ENCODE peak calls at places on chromosomes 3 and 15, in four cellular contexts. B is IMR-90, G is MM.1S, L is H1. N is an unnamed sample.
A peak's percentile ranks its signal among the peaks of the same experiment; 100 is the strongest.

GRCh38 chr15:27934782-27935181 is 164.3 kb downstream of the OCA2 start:
- DNase-seq in L (no peak), G (no peak), B (no peak), N (no peak)

GRCh38 chr3:32414527-32415202 is 23.0 kb downstream of the CMTM7 start:
- DNase-seq in G (peak; percentile 39), B (peak; percentile 77), L (no peak), N (no peak)

GRCh38 chr3:143306419-143306818 is 186.8 kb downstream of the CHST2 start:
- DNase-seq in B (no peak), G (no peak), L (no peak), N (no peak)

GRCh38 chr3:112775011-112775742 is 71.5 kb downstream of the CD200R1L start:
- DNase-seq in G (no peak), B (peak; percentile 74), L (no peak), N (no peak)

GRCh38 chr3:50264389-50264963 is 4.5 kb upstream of the SEMA3B start:
- DNase-seq in G (no peak), B (peak; percentile 93), L (peak; percentile 94), N (no peak)

GRCh38 chr3:62149962-62150361 is 223.4 kb downstream of the FEZF2 start:
- DNase-seq in L (no peak), B (peak; percentile 77), G (no peak), N (peak; percentile 35)

GRCh38 chr3:156017636-156018035 is 102.7 kb upstream of the KCNAB1 start:
- DNase-seq in G (no peak), B (no peak), L (no peak), N (no peak)

GRCh38 chr3:133547432-133548041 is 25.9 kb upstream of the CDV3 start:
- DNase-seq in B (peak; percentile 74), L (peak; percentile 1), G (peak; percentile 48), N (no peak)

GRCh38 chr3:61438253-61439115 is 122.9 kb upstream of the PTPRG start:
- DNase-seq in B (no peak), L (no peak), G (no peak), N (no peak)

GRCh38 chr3:108175352-108175751 is 46.9 kb downstream of the IFT57 start:
- DNase-seq in G (peak; percentile 34), L (no peak), B (peak; percentile 78), N (no peak)

GRCh38 chr3:71584216-71585061 is 911 bp upstream of the FOXP1 start:
- DNase-seq in L (no peak), B (peak; percentile 61), G (no peak), N (no peak)

GRCh38 chr3:47512416-47513124 is 942 bp downstream of the ELP6 start:
- DNase-seq in G (peak; percentile 19), L (no peak), B (no peak), N (no peak)

GRCh38 chr3:10192953-10193691 is 28.4 kb downstream of the IRAK2 start:
- DNase-seq in G (no peak), B (peak; percentile 96), L (no peak), N (peak; percentile 73)

GRCh38 chr3:115341208-115341607 is 194.1 kb upstream of the ZBTB20 start:
- DNase-seq in G (no peak), B (peak; percentile 78), L (no peak), N (peak; percentile 15)

GRCh38 chr15:36926422-36926815 is 173.9 kb downstream of the MEIS2 start:
- DNase-seq in L (no peak), G (no peak), B (no peak), N (no peak)

GRCh38 chr3:52317601-52318000 is 1.5 kb downstream of the DNAH1 start:
- DNase-seq in B (peak; percentile 11), L (peak; percentile 56), G (peak; percentile 20), N (no peak)

GRCh38 chr15:60695713-60696522 is 217.0 kb upstream of the ICE2 start:
- DNase-seq in L (no peak), B (peak; percentile 71), G (no peak), N (no peak)

GRCh38 chr15:67652586-67652985 is 110.1 kb downstream of the MAP2K5 start:
- DNase-seq in G (no peak), L (no peak), B (no peak), N (no peak)

GRCh38 chr3:110969229-110970211 is 102.1 kb upstream of the NECTIN3 start:
- DNase-seq in B (no peak), G (no peak), L (no peak), N (no peak)

GRCh38 chr3:101676219-101676764 is 640 bp downstream of the ZBTB11 start:
- DNase-seq in B (peak; percentile 96), G (peak; percentile 98), L (peak; percentile 84), N (peak; percentile 44)

GRCh38 chr3:187986514-187986934 is 167.4 kb upstream of the LPP start:
- DNase-seq in B (peak; percentile 96), G (no peak), L (no peak), N (peak; percentile 79)

GRCh38 chr3:168581718-168582332 is 486.1 kb upstream of the GOLIM4 start:
- DNase-seq in L (no peak), B (no peak), G (no peak), N (no peak)

GRCh38 chr15:49255966-49256759 is 86.1 kb downstream of the GALK2 start:
- DNase-seq in B (peak; percentile 78), L (no peak), G (no peak), N (no peak)

GRCh38 chr15:56428821-56429458 is 36.0 kb downstream of the MNS1 start:
- DNase-seq in B (peak; percentile 39), G (peak; percentile 49), L (no peak), N (no peak)

GRCh38 chr3:37992271-37993066 is 1.9 kb downstream of the VILL start:
- DNase-seq in L (no peak), B (no peak), G (no peak), N (no peak)

GRCh38 chr3:40574661-40575060 is 49.9 kb downstream of the ZNF621 start:
- DNase-seq in L (no peak), G (no peak), B (no peak), N (no peak)

GRCh38 chr3:175716451-175716850 is 857.3 kb downstream of the NAALADL2 start:
- DNase-seq in L (no peak), B (peak; percentile 61), G (no peak), N (no peak)

GRCh38 chr15:67076147-67076843 is 10.9 kb downstream of the SMAD3 start:
- DNase-seq in G (no peak), B (peak; percentile 93), L (no peak), N (no peak)

GRCh38 chr3:155080692-155081091 is 573 bp downstream of the MME start:
- DNase-seq in B (no peak), L (no peak), G (peak; percentile 26), N (no peak)

GRCh38 chr3:157220211-157220610 is 60.3 kb upstream of the CCNL1 start:
- DNase-seq in L (no peak), B (no peak), G (no peak), N (no peak)

GRCh38 chr3:123021388-123021787 is 6.2 kb downstream of the SEMA5B start:
- DNase-seq in G (no peak), L (no peak), B (no peak), N (no peak)

GRCh38 chr15:70159397-70160009 is 61.8 kb upstream of the TLE3 start:
- DNase-seq in B (no peak), L (no peak), G (no peak), N (no peak)

GRCh38 chr15:70158996-70159355 is 61.3 kb upstream of the TLE3 start:
- DNase-seq in L (no peak), B (no peak), G (no peak), N (no peak)

GRCh38 chr15:70158309-70158995 is 60.7 kb upstream of the TLE3 start:
- DNase-seq in L (no peak), G (no peak), B (no peak), N (no peak)

GRCh38 chr15:70154440-70155347 is 57.0 kb upstream of the TLE3 start:
- DNase-seq in B (peak; percentile 46), G (no peak), L (no peak), N (no peak)

DNA sequence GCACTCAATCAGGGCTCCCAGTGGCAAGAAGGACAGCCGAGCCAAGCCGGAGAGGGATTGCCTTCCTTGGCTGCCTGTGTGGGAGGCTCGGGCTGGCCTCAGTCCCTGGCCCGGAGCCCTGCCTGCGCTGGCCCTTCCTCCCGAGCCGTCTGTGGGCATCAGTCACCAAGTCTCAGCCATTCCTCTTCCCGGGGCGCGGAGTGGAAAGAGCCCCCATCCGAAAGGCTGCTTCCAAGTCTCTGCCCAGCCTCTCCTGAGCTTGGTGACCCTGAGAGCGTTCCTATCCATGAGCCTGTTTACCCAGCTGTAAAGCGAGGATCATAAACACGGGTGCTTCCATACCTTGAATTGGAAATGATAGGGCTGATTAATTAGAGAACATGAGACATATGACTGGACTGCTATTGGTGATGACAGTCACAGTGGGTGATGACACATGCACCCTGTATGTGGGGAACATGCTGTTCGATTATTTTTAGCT is 59.1 kb upstream of the TLE3 start:
- DNase-seq in G (no peak), L (no peak), B (peak; percentile 34), N (no peak)
- H2AFZ ChIP-seq in G (no peak overlapping the region), L (no peak overlapping the region), B (no peak overlapping the region), N (no peak overlapping the region)

GRCh38 chr15:73369073-73369694 is 426 bp upstream of the HCN4 start:
- DNase-seq in L (no peak), G (no peak), B (no peak), N (no peak)
- H3K9ac ChIP-seq in L (no peak overlapping the region), G (no peak overlapping the region), B (no peak overlapping the region), N (no peak overlapping the region)

GRCh38 chr3:72636947-72637647 is 211.1 kb downstream of the SHQ1 start:
- DNase-seq in B (no peak), G (no peak), L (no peak), N (no peak)
- TF ChIP-seq CTCF in B (no peak), G (no peak), L (no peak), N (no peak)

DNA sequence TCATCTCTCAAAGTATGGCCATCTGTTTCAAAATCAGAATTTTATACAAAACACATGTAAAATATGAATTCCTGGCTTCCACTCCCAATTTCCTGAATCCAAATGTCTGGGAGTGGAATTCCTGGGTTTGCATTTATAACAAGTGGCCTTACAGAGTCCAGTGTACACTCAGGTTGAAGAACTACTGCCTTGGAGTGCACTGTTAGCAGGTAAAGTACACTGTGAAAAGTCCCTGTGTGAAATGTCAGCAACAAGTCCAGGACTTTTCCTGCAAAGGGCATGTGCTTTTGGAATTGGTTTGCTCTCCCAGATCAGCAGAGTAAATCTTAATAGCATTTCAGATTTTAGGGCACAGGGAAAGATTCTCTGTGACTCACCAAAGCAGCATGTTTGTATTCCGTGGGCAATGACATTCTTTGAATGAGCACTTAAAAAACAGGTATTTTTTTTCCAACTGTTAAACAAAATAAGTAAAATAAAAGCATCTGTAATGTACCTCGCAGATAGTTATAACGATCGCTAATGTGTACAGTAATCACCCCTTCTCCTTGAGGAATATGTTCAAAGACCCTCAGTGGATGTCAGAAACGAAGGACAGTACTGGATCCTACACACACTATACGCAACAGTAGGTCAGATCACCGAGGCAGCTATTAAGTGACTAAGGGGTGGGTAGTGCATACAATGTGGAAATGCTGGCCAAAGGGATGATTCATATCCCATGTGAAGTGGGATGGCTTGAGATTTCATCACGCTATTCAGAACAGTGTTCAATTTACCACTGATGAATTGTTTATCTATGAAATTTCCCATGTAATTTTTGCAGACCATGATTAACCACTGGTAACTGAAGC is 1.9 kb upstream of the CLDN16 start:
- DNase-seq in L (no peak), B (peak; percentile 98), G (no peak), N (peak; percentile 58)
- H2AFZ ChIP-seq in L (no peak overlapping the region), B (peak overlapping the region; percentile 72), G (no peak overlapping the region), N (peak overlapping the region; percentile 62)

N was measured in keratinocyte.